ENCODE peak calls at places on chromosome 2, in ten cellular contexts. V, E, M, X, G, D, I, H, O and R are unnamed samples.

GRCh38 chr2:163734911-163735691 is 707 bp downstream of the FIGN start:
- DNase-seq in G (no peak), D (no peak), H (no peak), M (peak; percentile 24), I (no peak), V (no peak), X (peak; percentile 20), E (no peak), O (no peak), R (no peak)

GRCh38 chr2:240397924-240398611 is 37.4 kb upstream of the GPC1 start:
- DNase-seq in O (no peak), H (no peak), E (no peak), G (peak; percentile 76), M (no peak), D (peak; percentile 24), V (peak; percentile 7), I (no peak), X (no peak), R (no peak)

GRCh38 chr2:42926438-42927333 is 134.3 kb upstream of the HAAO start:
- DNase-seq in X (no peak), I (no peak), M (no peak), O (no peak), G (no peak), D (no peak), H (no peak), E (no peak), V (peak; percentile 84), R (no peak)

GRCh38 chr2:30230479-30230854 is 867 bp upstream of the LBH start:
- DNase-seq in X (no peak), H (no peak), G (no peak), I (peak; percentile 59), D (no peak), V (no peak), O (no peak), E (peak; percentile 79), M (no peak), R (peak; percentile 53)

GRCh38 chr2:161283926-161284325 is 24.3 kb upstream of the PSMD14 start:
- DNase-seq in D (no peak), H (no peak), G (no peak), O (no peak), M (no peak), I (no peak), V (no peak), E (no peak), X (no peak), R (no peak)

GRCh38 chr2:72028996-72029395 is 118.7 kb downstream of the CYP26B1 start:
- DNase-seq in M (no peak), V (no peak), D (no peak), G (peak; percentile 45), H (no peak), E (no peak), X (no peak), I (no peak), O (no peak), R (peak; percentile 1)

GRCh38 chr2:165573534-165574461 is 104.3 kb downstream of the CSRNP3 start:
- DNase-seq in H (no peak), X (peak; percentile 42), G (no peak), E (peak; percentile 75), V (peak; percentile 65), M (peak; percentile 62), O (no peak), D (no peak), I (no peak), R (peak; percentile 17)

GRCh38 chr2:20744366-20745335 is 77.7 kb downstream of the GDF7 start:
- DNase-seq in H (no peak), E (no peak), G (no peak), D (no peak), X (no peak), I (no peak), O (no peak), M (no peak), V (no peak), R (no peak)

GRCh38 chr2:167127135-167127534 is 238.9 kb downstream of the XIRP2 start:
- DNase-seq in M (peak; percentile 70), G (no peak), H (no peak), D (no peak), V (no peak), I (no peak), X (peak; percentile 30), E (no peak), O (no peak), R (no peak)

GRCh38 chr2:201880620-201881381 is 74.5 kb downstream of the CDK15 start:
- DNase-seq in O (no peak), X (no peak), V (no peak), D (no peak), M (peak; percentile 28), E (no peak), G (peak; percentile 79), H (no peak), I (peak; percentile 11), R (no peak)

GRCh38 chr2:181978351-181979150 is 7.1 kb upstream of the PPP1R1C start:
- DNase-seq in E (no peak), O (no peak), D (no peak), G (no peak), I (no peak), M (no peak), X (peak; percentile 59), H (no peak), V (no peak), R (no peak)

GRCh38 chr2:64637931-64638330 is 15.8 kb downstream of the SERTAD2 start:
- DNase-seq in D (no peak), V (no peak), X (peak; percentile 60), O (no peak), G (no peak), M (peak; percentile 12), E (no peak), H (no peak), I (no peak), R (no peak)

GRCh38 chr2:64638502-64639120 is 15.1 kb downstream of the SERTAD2 start:
- DNase-seq in G (no peak), E (no peak), V (no peak), I (no peak), X (peak; percentile 72), O (no peak), H (no peak), M (peak; percentile 41), D (no peak), R (no peak)

GRCh38 chr2:64639691-64640090 is 14.0 kb downstream of the SERTAD2 start:
- DNase-seq in G (no peak), H (no peak), O (no peak), I (no peak), E (no peak), M (no peak), D (no peak), V (no peak), X (no peak), R (no peak)

GRCh38 chr2:64641585-64641984 is 12.1 kb downstream of the SERTAD2 start:
- DNase-seq in G (no peak), D (no peak), I (no peak), V (no peak), M (no peak), O (no peak), X (no peak), E (no peak), H (no peak), R (no peak)

GRCh38 chr2:64640153-64641044 is 13.3 kb downstream of the SERTAD2 start:
- DNase-seq in I (peak; percentile 51), G (no peak), X (peak; percentile 65), O (no peak), M (peak; percentile 17), V (no peak), D (no peak), E (peak; percentile 45), H (no peak), R (no peak)
- H3K4me1 ChIP-seq in I (peaks cover 41% of the 10 kb centered on the region), G (peaks cover 95% of the 10 kb centered on the region), X (peaks cover 83% of the 10 kb centered on the region), O (peaks cover 13% of the 10 kb centered on the region), M (peaks cover 73% of the 10 kb centered on the region), V (peaks cover 17% of the 10 kb centered on the region), D (no peaks in the 10 kb centered on the region), E (peaks cover 21% of the 10 kb centered on the region), H (peaks cover 77% of the 10 kb centered on the region), R (peaks cover 36% of the 10 kb centered on the region)

DNA sequence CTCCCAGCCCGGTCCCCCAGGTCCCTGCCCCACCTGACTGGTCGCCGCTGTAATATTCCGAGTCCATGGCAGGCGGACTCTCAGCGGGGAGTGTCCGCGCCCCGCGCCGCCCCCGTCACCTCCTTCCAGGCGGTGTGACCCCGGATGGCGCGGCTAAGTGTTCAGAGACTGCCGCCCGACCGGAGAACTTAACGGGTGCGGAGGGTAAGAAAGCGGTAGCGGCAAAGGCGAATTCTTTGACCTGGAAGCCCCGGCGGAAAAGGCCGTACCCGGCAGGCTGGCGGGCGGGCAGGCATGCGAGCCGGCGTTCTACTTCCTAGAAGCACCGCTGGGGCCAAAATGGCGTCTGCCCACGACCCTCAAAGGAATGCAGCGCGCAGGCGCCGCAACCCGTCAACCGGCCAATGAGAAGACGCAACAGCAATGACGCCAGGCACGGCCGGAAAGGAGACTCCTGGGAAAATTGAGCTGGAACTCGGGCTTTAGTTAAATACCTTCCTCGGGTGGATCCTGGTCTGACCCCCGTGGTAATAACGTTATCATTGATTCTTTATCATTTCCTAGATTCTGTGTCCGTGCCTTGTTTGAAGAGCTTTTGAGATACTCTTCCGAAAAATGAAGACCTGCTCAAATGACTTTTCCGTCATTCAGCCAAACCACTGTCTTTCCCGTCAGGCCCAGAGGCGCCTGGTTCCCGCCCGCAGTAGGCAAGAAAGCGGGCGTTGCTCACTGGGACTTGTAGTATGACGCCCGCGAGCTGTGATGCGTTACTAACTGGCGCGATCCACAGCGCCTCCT is at the start of gene IWS1:
- DNase-seq in G (peak; percentile 99), O (peak; percentile 88), V (peak; percentile 93), E (peak; percentile 93), H (peak; percentile 88), I (peak; percentile 94), X (peak; percentile 94), M (peak; percentile 96), D (peak; percentile 96), R (peak; percentile 94)
- TF ChIP-seq CTCF in G (peak; percentile 40), O (peak; percentile 57), V (peak; percentile 22), E (no peak), H (no peak), I (no peak), X (peak; percentile 23), M (no peak), D (peak; percentile 70), R (no peak)

DNA sequence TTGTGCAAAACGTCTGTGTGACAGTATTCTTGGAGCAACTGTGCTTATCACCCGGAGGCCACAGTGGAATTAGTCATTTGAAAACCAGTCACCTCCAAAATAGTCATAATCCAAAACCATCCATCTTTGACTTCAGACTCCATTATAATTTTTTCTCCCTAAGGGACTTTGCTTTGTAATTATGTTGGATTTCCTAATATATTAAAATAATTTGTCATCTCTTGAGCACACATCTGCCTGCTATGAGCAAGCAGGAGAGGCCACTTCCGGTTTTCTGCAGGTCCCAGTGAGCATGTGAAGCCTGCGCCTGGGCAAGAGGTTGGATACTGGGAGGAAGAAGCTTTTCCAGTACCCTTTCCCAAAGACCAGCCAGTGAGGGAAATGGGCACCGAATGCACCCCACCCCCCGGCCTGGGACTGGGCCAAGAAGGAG is 57.7 kb downstream of the ODC1 start:
- DNase-seq in I (no peak), M (peak; percentile 79), D (no peak), X (no peak), E (no peak), V (no peak), O (no peak), G (no peak), H (no peak), R (no peak)
- H3K4me1 ChIP-seq in I (peaks cover 44% of the 10 kb centered on the region), M (peaks cover 75% of the 10 kb centered on the region), D (no peaks in the 10 kb centered on the region), X (peaks cover 44% of the 10 kb centered on the region), E (no peaks in the 10 kb centered on the region), V (no peaks in the 10 kb centered on the region), O (no peaks in the 10 kb centered on the region), G (peaks cover 54% of the 10 kb centered on the region), H (peaks cover 58% of the 10 kb centered on the region), R (peaks cover 62% of the 10 kb centered on the region)

DNA sequence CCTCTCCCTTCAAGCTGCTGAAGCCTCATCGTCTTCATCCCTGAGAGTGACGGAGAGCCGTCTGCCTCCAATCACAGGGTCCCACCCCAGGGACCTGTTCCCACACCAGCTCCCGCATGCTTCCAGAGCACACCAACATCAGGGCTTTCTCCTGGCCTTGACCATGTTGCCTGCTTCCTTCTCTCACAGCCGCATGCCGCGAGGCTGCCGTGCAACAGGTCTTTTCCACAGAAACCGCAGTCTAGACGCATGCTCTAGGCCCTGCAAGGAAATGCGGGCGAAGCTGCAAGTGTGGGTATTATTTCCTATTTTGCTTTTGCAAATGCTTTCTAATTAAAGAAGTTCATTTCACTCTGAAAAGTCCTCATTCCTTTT is 277.8 kb downstream of the EIPR1 start:
- DNase-seq in V (no peak), E (no peak), M (no peak), X (no peak), I (no peak), G (no peak), H (no peak), O (no peak), D (no peak), R (no peak)
- TF ChIP-seq CTCF in V (no peak), E (no peak), M (no peak), X (no peak), I (no peak), G (no peak), H (no peak), O (no peak), D (no peak), R (no peak)